ENCODE peak calls at places on chromosomes 6 and 20, in seven cellular contexts. F, S, W, E, Q, T and O are unnamed samples. For H3K36me3, the result is how much of the 10 kb centered on the place peaks cover.

GRCh38 chr20:9442858-9443257 is 71.5 kb upstream of the LAMP5 start:
- DNase-seq in W (peak), F (no peak), T (no peak), S (peak), Q (peak), E (no peak), O (no peak)

GRCh38 chr20:5848711-5849505 is 98.7 kb downstream of the SHLD1 start:
- DNase-seq in F (no peak), T (no peak), W (no peak), Q (peak), E (no peak), S (peak), O (peak)

GRCh38 chr6:20400476-20401402 is 940 bp upstream of the E2F3 start:
- DNase-seq in Q (no peak), W (peak), T (peak), F (peak), E (peak), S (peak), O (peak)

GRCh38 chr20:1185781-1186334 is 1.1 kb upstream of the TMEM74B start:
- DNase-seq in Q (peak), S (peak), T (no peak), F (no peak), W (peak), E (peak), O (peak)

GRCh38 chr20:45967551-45968080 is 4.4 kb downstream of the ZNF335 start:
- DNase-seq in F (peak), E (no peak), W (no peak), Q (no peak), S (no peak), T (no peak), O (no peak)

GRCh38 chr6:29974901-29975560 is 32.7 kb downstream of the HLA-A start:
- DNase-seq in Q (no peak), E (peak), W (no peak), F (no peak), T (no peak), S (no peak), O (no peak)

GRCh38 chr6:111846511-111847409 is 26.5 kb downstream of the FYN start:
- DNase-seq in F (no peak), W (no peak), E (no peak), S (no peak), T (no peak), Q (no peak), O (no peak)

GRCh38 chr6:69044534-69044933 is 409.5 kb downstream of the ADGRB3 start:
- DNase-seq in S (peak), E (no peak), T (no peak), F (no peak), Q (peak), W (no peak), O (peak)

DNA sequence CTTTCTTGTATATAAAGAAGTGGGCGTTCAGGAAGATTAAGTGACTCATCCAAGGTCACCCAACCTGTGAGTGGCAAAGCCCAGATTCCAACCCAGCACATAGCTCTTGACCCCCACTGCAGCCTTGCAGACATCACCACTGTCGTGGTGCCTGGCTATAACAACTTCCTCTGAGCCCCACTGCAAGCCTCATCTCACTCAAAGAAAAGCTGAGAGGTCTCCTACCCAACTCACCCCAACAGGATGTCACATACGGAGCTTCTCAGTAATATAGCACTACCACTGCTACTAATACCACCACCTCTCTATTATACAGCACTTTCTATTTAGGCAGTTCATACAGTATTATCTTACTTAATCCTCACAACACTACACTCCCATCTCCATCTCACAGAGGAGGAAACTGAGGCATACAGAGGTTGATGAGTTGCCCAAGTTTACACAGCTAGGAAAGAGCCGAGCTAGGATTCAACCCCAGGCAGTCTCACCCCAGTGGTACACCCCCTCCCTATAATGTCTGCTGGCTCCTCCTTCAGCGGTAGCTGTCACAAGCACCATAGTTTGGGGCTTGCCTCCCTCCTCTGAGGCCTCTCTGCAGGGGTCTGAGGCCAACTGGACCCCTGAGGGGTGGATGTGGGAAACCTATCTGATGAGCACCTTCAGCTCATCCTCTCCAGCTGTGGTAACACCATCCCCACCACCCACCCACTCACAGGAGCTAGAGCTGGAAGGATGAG is 19.5 kb downstream of the TFEB start:
- DNase-seq in F (no peak), E (no peak), W (no peak), S (no peak), T (peak), Q (no peak), O (no peak)
- H3K36me3 ChIP-seq in F (under half), E (under half), W (under half), S (under half), T (under half), Q (under half), O (under half)

GRCh38 chr6:52498538-52499017 is 78.3 kb downstream of the TRAM2 start:
- DNase-seq in S (no peak), F (no peak), Q (no peak), T (no peak), W (peak), E (no peak), O (no peak)

GRCh38 chr6:52497652-52498408 is 77.7 kb downstream of the EFHC1 start:
- DNase-seq in S (peak), T (no peak), W (peak), F (no peak), Q (peak), E (no peak), O (no peak)

GRCh38 chr6:52494298-52495072 is 74.3 kb downstream of the EFHC1 start:
- DNase-seq in Q (no peak), T (no peak), E (no peak), F (no peak), W (no peak), S (no peak), O (no peak)

GRCh38 chr6:52495859-52496396 is 75.8 kb downstream of the EFHC1 start:
- DNase-seq in F (no peak), W (no peak), Q (no peak), E (no peak), S (no peak), T (no peak), O (no peak)

DNA sequence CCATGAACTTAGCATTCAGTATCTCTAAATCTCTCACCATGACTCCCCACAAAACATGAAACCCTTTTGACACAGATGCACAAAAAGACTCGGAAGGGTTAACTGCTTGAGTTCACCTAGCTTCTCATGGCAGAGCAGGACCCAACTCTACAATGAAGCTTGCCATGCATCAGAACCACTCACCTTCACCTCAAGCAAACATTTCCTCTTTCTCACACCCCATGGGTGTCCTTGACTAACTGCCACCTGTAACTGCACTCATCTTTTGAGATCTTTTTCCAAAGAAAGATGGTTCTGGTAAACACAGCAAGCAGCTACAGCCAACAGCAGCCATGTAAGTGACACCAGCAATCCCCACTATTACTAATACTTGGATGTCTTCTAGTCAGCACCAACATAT is 76.5 kb downstream of the EFHC1 start:
- DNase-seq in E (no peak), F (no peak), S (no peak), T (no peak), W (no peak), Q (no peak), O (no peak)
- H3K4me3 ChIP-seq in E (no peak), F (no peak), S (no peak), T (no peak), W (no peak), Q (no peak), O (no peak)

GRCh38 chr6:2412731-2413130 is 167.3 kb upstream of the GMDS start:
- DNase-seq in Q (peak), T (no peak), E (no peak), F (no peak), S (peak), W (no peak), O (peak)

GRCh38 chr6:2414885-2415523 is 169.6 kb upstream of the GMDS start:
- DNase-seq in Q (no peak), W (no peak), T (no peak), F (no peak), S (no peak), E (no peak), O (no peak)

GRCh38 chr6:2410982-2411381 is 165.6 kb upstream of the GMDS start:
- DNase-seq in T (no peak), Q (no peak), F (no peak), E (no peak), W (no peak), S (no peak), O (no peak)

DNA sequence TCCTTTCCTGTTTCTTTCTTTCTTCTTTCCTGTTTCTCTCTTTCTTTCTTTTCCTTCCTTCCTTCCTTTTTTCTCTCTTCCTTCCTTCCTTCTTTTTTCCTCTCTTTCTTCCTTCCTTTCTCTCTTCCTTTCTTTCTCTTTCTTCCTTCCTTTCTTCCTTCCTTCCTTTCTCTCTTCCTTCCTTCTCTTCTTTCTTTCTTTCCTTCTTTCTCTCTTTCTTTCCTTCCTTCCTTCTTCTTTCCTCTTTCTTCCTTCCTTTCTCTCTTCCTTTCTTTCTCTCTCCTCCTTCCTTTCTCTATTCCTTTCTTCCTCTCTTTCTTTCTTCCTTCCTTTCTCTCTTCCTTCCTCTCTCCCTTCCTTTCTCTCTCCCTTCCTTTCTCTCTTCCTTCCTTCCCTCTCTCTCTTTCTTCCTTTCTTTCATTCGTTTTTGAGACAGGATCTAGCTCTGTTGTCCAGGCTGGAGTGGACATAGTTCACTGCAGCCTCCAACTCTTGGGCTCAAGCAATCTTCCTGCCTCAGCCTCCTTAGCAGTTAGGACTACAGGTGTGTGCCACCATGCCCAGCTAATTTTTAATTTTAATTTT is 170.8 kb upstream of the GMDS start:
- DNase-seq in S (no peak), E (no peak), T (no peak), W (no peak), Q (no peak), F (no peak), O (no peak)
- TF ChIP-seq CTCF in S (no peak), E (no peak), T (no peak), W (no peak), Q (no peak), F (no peak), O (no peak)

GRCh38 chr20:21371193-21371592 is 26.1 kb downstream of the NKX2-4 start:
- DNase-seq in S (no peak), T (no peak), E (no peak), F (no peak), Q (no peak), W (no peak), O (no peak)
- H3K36me3 ChIP-seq in S (under half), T (half or more), E (under half), F (under half), Q (under half), W (under half), O (under half)

GRCh38 chr6:56242343-56242742 is 5.0 kb downstream of the COL21A1 start:
- DNase-seq in E (no peak), W (no peak), T (no peak), Q (no peak), F (no peak), S (no peak), O (peak)

GRCh38 chr6:56238352-56238751 is 9.0 kb downstream of the COL21A1 start:
- DNase-seq in S (no peak), Q (no peak), T (no peak), W (no peak), F (no peak), E (no peak), O (no peak)

GRCh38 chr6:56243518-56244070 is 3.8 kb downstream of the COL21A1 start:
- DNase-seq in Q (no peak), S (no peak), F (no peak), W (no peak), T (no peak), E (no peak), O (no peak)

GRCh38 chr6:56244089-56244488 is 3.3 kb downstream of the COL21A1 start:
- DNase-seq in S (no peak), F (no peak), E (no peak), Q (no peak), T (no peak), W (no peak), O (no peak)

DNA sequence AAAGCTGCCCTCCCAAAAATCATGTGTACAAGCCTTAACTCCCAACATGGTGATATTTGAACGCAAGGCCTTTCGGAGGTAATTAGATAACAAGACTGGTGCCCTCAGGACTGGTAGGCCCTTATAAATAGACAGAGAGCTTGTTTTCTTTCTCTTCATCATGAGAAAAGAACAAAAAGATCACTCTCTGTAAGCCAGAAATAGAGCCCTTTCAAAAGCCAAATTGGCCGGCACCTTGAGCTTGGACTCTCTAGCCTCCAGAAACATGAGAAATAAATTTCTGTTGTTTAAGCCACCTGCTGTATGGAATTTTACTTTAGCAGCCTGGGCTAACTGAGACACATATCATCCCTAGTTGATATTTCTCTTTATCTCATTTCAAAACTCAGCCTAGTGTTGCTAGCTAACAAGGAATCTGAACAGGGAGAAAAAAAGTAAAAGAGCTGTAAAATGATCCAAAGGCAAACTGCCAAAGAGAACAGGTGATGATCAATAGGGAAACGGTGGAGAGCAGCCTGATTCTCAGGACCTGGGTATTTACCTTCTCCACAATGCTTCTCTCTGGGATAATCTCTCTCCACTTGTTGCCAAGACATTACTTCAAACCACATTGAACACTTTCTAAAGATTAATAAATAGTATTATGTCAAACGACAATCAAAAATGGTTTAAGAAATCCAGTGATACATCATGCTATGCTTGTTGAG is 6.1 kb downstream of the COL21A1 start:
- DNase-seq in Q (no peak), F (no peak), T (no peak), W (no peak), S (no peak), E (no peak), O (no peak)
- H3K4me3 ChIP-seq in Q (no peak), F (no peak), T (no peak), W (no peak), S (no peak), E (no peak), O (no peak)

GRCh38 chr6:40990301-40990700 is 48.7 kb downstream of the UNC5CL start:
- DNase-seq in F (no peak), W (no peak), S (no peak), Q (no peak), T (no peak), E (no peak), O (no peak)
- TF ChIP-seq CTCF in F (no peak), W (no peak), S (no peak), Q (peak), T (no peak), E (no peak), O (peak)

GRCh38 chr6:79070206-79070825 is 7.7 kb downstream of the PHIP start:
- DNase-seq in W (peak), F (no peak), T (no peak), S (peak), Q (peak), E (no peak), O (no peak)
- H3K36me3 ChIP-seq in W (under half), F (under half), T (under half), S (under half), Q (under half), E (under half), O (under half)